ENCODE peak calls at places on chromosomes 5 and 9, in nine cellular contexts. I is astrocyte of the spinal cord, J is bronchial epithelial cell, Z is activated B cell treated with CpG ODN at 0.5 μM for 24 hours, P is PC-9, O is brain microvascular endothelial cell, N is psoas muscle, Q is fibroblast of lung, X is nephron progenitor cell. W is an unnamed sample.

GRCh38 chr9:33155393-33155792 is 11.7 kb downstream of the B4GALT1 start:
- DNase-seq in I (no peak), J (no peak), Z (no peak), P (no peak), O (no peak), N (no peak), Q (no peak), X (no peak), W (no peak)

GRCh38 chr5:128904815-128905214 is 60.5 kb upstream of the SLC27A6 start:
- DNase-seq in I (no peak), J (no peak), Z (no peak), P (no peak), O (no peak), N (no peak), Q (peak; percentile 34), X (no peak), W (no peak)

GRCh38 chr9:117411547-117411946 is 3.3 kb downstream of the ASTN2 start:
- DNase-seq in I (no peak), J (peak; percentile 34), Z (no peak), P (no peak), O (no peak), N (no peak), Q (no peak), X (peak; percentile 70), W (peak; percentile 79)

GRCh38 chr9:124489222-124489621 is 18.0 kb downstream of the NR5A1 start:
- DNase-seq in I (no peak), J (peak; percentile 57), Z (no peak), P (no peak), O (no peak), N (no peak), Q (no peak), X (no peak), W (no peak)

GRCh38 chr9:133127340-133127981 is 6.4 kb upstream of the RALGDS start:
- DNase-seq in I (no peak), J (peak; percentile 95), Z (no peak), P (peak; percentile 69), O (no peak), N (peak; percentile 73), Q (no peak), X (no peak), W (no peak)

GRCh38 chr9:136157477-136158265 is 39.0 kb upstream of the TMEM250 start:
- DNase-seq in I (no peak), J (no peak), Z (no peak), P (no peak), O (peak; percentile 9), N (no peak), Q (no peak), X (peak; percentile 5), W (no peak)

GRCh38 chr5:138273834-138274188 is 610 bp downstream of the GFRA3 start:
- DNase-seq in I (no peak), J (no peak), Z (no peak), P (no peak), O (no peak), N (no peak), Q (no peak), X (no peak), W (no peak)

GRCh38 chr5:169876376-169876775 is 103.9 kb downstream of the INSYN2B start:
- DNase-seq in I (peak; percentile 50), J (peak; percentile 13), Z (no peak), P (no peak), O (no peak), N (no peak), Q (peak; percentile 18), X (no peak), W (no peak)

GRCh38 chr9:6907772-6908381 is 150.1 kb downstream of the KDM4C start:
- DNase-seq in I (peak; percentile 56), J (peak; percentile 27), Z (no peak), P (no peak), O (peak; percentile 24), N (no peak), Q (peak; percentile 70), X (peak; percentile 17), W (no peak)

GRCh38 chr5:96293966-96294886 is 138.8 kb downstream of the PCSK1 start:
- DNase-seq in I (peak; percentile 50), J (peak; percentile 62), Z (no peak), P (no peak), O (peak; percentile 25), N (no peak), Q (peak; percentile 56), X (no peak), W (no peak)

GRCh38 chr9:81035171-81035570 is 654.2 kb downstream of the TLE1 start:
- DNase-seq in I (peak; percentile 82), J (no peak), Z (no peak), P (no peak), O (no peak), N (no peak), Q (peak; percentile 52), X (no peak), W (no peak)

GRCh38 chr5:50751064-50751657 is 84.7 kb downstream of the PARP8 start:
- DNase-seq in I (peak; percentile 57), J (peak; percentile 60), Z (no peak), P (no peak), O (peak; percentile 35), N (no peak), Q (peak; percentile 74), X (peak; percentile 17), W (no peak)

GRCh38 chr5:142874537-142874936 is 104.4 kb downstream of the ARHGAP26 start:
- DNase-seq in I (peak; percentile 50), J (peak; percentile 84), Z (no peak), P (peak; percentile 76), O (peak; percentile 37), N (peak; percentile 76), Q (peak; percentile 75), X (no peak), W (no peak)

DNA sequence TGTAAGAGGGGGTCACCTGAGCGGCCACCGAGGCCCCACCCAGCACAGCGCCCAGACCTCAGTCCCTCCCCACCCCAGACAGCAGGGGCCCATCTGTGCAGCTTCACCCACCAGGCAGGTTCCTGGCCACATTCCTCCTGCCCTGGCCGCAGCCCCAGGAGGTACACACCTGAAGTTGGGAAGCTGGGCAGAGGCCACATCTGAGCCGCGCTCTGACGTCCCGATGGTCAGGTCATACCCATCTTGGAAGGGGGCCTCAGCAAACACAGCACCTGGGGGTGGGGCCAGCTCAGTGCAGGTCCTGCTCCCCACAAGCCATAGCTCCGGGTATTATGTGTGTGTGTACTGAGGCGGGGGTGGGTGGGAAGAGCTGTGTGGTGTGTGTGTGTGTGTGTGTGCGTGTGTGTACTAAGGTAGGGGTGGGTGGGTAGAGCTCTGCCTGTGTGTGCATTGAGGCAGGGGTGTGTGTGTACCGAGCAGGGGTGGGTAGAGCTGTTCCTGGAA is 5.6 kb downstream of the SPOUT1 start:
- DNase-seq in I (no peak), J (no peak), Z (no peak), P (no peak), O (no peak), N (no peak), Q (no peak), X (no peak), W (no peak)
- TF ChIP-seq CTCF in I (no peak), J (no peak), Z (no peak), P (no peak), O (no peak), N (no peak), Q (no peak), X (no peak), W (no peak)

DNA sequence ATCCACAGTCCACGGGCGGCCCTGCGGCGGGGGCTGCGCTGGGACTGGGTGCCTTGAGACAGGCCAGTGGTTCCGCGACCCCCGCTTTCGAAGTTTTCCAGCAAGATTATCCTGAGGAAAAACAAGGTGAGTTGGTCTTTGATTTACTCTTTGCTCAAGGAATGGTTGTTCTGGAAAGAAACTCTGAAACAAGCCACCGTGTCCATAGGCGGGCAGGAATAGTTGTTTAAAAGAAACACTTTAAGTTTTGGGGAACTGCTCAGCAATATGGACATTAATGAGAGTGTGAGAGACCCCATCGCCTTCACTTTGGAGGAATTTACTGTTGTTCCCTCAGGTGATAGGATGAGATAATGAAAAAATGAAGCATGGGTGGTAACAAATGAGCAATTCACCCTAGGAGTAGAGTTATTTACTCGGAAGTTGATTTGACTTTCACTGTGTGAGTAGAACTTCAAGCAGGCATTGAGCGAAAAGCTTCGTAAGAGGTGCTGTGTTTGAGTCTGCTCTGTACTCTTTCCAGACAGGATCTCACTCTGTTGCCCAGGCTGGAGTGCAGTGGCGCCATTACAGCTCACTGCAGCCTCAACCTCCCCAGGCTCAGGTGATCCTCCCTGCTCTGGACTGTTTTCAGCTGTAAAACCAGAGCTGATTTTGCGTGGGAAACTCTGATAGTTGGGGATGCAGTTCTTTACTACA is 1.1 kb downstream of the DMRTA1 start:
- DNase-seq in I (peak; percentile 17), J (peak; percentile 55), Z (no peak), P (no peak), O (no peak), N (no peak), Q (no peak), X (no peak), W (no peak)
- TF ChIP-seq CTCF in I (no peak), J (no peak), Z (no peak), P (no peak), O (no peak), N (no peak), Q (no peak), X (no peak), W (no peak)

GRCh38 chr5:38755171-38755570 is 90.6 kb upstream of the OSMR start:
- DNase-seq in I (peak; percentile 82), J (peak; percentile 3), Z (no peak), P (no peak), O (peak; percentile 72), N (no peak), Q (peak; percentile 58), X (no peak), W (no peak)

GRCh38 chr5:38756068-38756467 is 89.7 kb upstream of the OSMR start:
- DNase-seq in I (no peak), J (no peak), Z (no peak), P (no peak), O (no peak), N (no peak), Q (no peak), X (no peak), W (no peak)

GRCh38 chr5:38753776-38754175 is 92.0 kb upstream of the OSMR start:
- DNase-seq in I (peak; percentile 43), J (no peak), Z (no peak), P (no peak), O (no peak), N (no peak), Q (no peak), X (no peak), W (no peak)

GRCh38 chr5:38757451-38758245 is 88.2 kb upstream of the OSMR start:
- DNase-seq in I (peak; percentile 57), J (no peak), Z (no peak), P (no peak), O (no peak), N (peak; percentile 23), Q (no peak), X (no peak), W (no peak)

GRCh38 chr5:38758774-38759423 is 86.9 kb upstream of the OSMR start:
- DNase-seq in I (no peak), J (no peak), Z (no peak), P (no peak), O (no peak), N (no peak), Q (no peak), X (no peak), W (no peak)
- TF ChIP-seq CTCF in I (no peak), J (no peak), Z (no peak), P (no peak), O (no peak), N (no peak), Q (no peak), X (no peak), W (no peak)

GRCh38 chr5:92313385-92313784 is 930.3 kb upstream of the ARRDC3 start:
- DNase-seq in I (no peak), J (no peak), Z (no peak), P (no peak), O (no peak), N (no peak), Q (no peak), X (no peak), W (no peak)
- TF ChIP-seq CTCF in I (peak; percentile 7), J (no peak), Z (no peak), P (no peak), O (no peak), N (no peak), Q (no peak), X (peak; percentile 28), W (peak; percentile 31)

W was measured in glutamatergic neuron.